ENCODE peak calls at places on chromosomes 7 and 10, in nine cellular contexts. E is HFFc6; T is ovary; L is choroid plexus epithelial cell; W is IMR-90; B is Peyer's patch; H is mucosa of descending colon; F is fibroblast of lung; X is CD4-positive, alpha-beta T cell. Q is an unnamed sample.

GRCh38 chr7:15618275-15618674 is 56.5 kb upstream of the AGMO start:
- DNase-seq in W (no peak), F (no peak), X (no peak), H (no peak), B (no peak), T (no peak), E (no peak), L (no peak), Q (no peak)

GRCh38 chr10:131971591-131971990 is 10.1 kb downstream of the BNIP3 start:
- DNase-seq in W (no peak), T (no peak), F (no peak), B (no peak), L (no peak), X (no peak), H (no peak), E (no peak), Q (no peak)

GRCh38 chr7:157564518-157565177 is 227.8 kb downstream of the DNAJB6 start:
- DNase-seq in L (peak), T (no peak), H (no peak), F (peak), W (peak), B (no peak), X (no peak), E (no peak), Q (no peak)

GRCh38 chr10:99389721-99390480 is 40.5 kb downstream of the GOT1 start:
- DNase-seq in T (no peak), F (no peak), H (no peak), B (no peak), W (no peak), X (no peak), E (no peak), L (no peak), Q (no peak)

GRCh38 chr10:132018446-132018845 is 36.7 kb upstream of the BNIP3 start:
- DNase-seq in X (no peak), H (no peak), W (no peak), B (no peak), T (no peak), F (no peak), E (no peak), L (no peak), Q (no peak)

GRCh38 chr10:104256335-104257080 is 1.8 kb downstream of the GSTO1 start:
- DNase-seq in E (no peak), F (peak), B (no peak), T (no peak), W (no peak), X (no peak), H (no peak), L (peak), Q (no peak)

GRCh38 chr10:45599021-45599603 is 73.5 kb downstream of the ZFAND4 start:
- DNase-seq in F (no peak), T (no peak), X (no peak), L (no peak), W (no peak), H (no peak), B (no peak), E (no peak), Q (no peak)

GRCh38 chr10:124324856-124325657 is 93.7 kb downstream of the OAT start:
- DNase-seq in F (no peak), L (no peak), H (no peak), B (no peak), T (no peak), W (no peak), X (no peak), E (no peak), Q (no peak)

GRCh38 chr7:33118383-33118782 is 9.2 kb upstream of the RP9 start:
- DNase-seq in W (no peak), L (no peak), F (no peak), T (no peak), E (no peak), H (no peak), B (no peak), X (no peak), Q (no peak)

GRCh38 chr7:7210475-7211237 is 28.3 kb downstream of the C1GALT1 start:
- DNase-seq in E (no peak), T (no peak), B (no peak), F (no peak), X (no peak), L (no peak), W (no peak), H (no peak), Q (no peak)

GRCh38 chr10:70693619-70694286 is 21.4 kb downstream of the ADAMTS14 start:
- DNase-seq in B (no peak), E (peak), L (peak), X (no peak), H (no peak), W (peak), T (no peak), F (peak), Q (no peak)

GRCh38 chr7:32658034-32658944 is 163.0 kb downstream of the AVL9 start:
- DNase-seq in B (no peak), F (no peak), X (no peak), E (peak), H (peak), W (peak), T (no peak), L (peak), Q (no peak)

GRCh38 chr10:130353928-130354327 is 217.7 kb downstream of the GLRX3 start:
- DNase-seq in E (no peak), F (no peak), T (no peak), L (no peak), B (no peak), W (no peak), X (no peak), H (no peak), Q (no peak)

GRCh38 chr7:135260930-135261721 is 27.5 kb downstream of the STRA8 start:
- DNase-seq in B (no peak), L (no peak), H (no peak), X (no peak), W (peak), E (no peak), F (no peak), T (no peak), Q (no peak)

GRCh38 chr7:5689716-5690115 is 91.7 kb downstream of the RNF216 start:
- DNase-seq in H (no peak), X (no peak), L (peak), E (no peak), T (no peak), B (no peak), F (no peak), W (no peak), Q (no peak)

GRCh38 chr7:123367508-123368122 is 166.8 kb downstream of the IQUB start:
- DNase-seq in B (no peak), L (peak), H (peak), E (no peak), T (no peak), X (no peak), F (peak), W (no peak), Q (peak)

GRCh38 chr10:58969578-58969977 is 206.9 kb upstream of the PHYHIPL start:
- DNase-seq in H (no peak), L (no peak), F (no peak), W (no peak), X (no peak), E (peak), B (no peak), T (no peak), Q (no peak)

GRCh38 chr10:31932838-31933237 is 4.2 kb upstream of the ARHGAP12 start:
- DNase-seq in W (no peak), F (no peak), X (no peak), H (no peak), B (no peak), E (no peak), L (peak), T (no peak), Q (no peak)

GRCh38 chr10:19683965-19684364 is 132.3 kb upstream of the PLXDC2 start:
- DNase-seq in L (peak), X (no peak), B (no peak), W (peak), H (no peak), F (peak), E (peak), T (no peak), Q (no peak)

GRCh38 chr7:5448378-5449042 is 24.9 kb upstream of the TNRC18 start:
- DNase-seq in E (no peak), W (no peak), X (no peak), F (no peak), H (no peak), T (peak), B (no peak), L (no peak), Q (no peak)

GRCh38 chr10:86285136-86285790 is 81.3 kb downstream of the GRID1 start:
- DNase-seq in X (no peak), F (no peak), E (no peak), T (no peak), H (no peak), L (no peak), B (peak), W (no peak), Q (no peak)

GRCh38 chr10:43427166-43427825 is 9.6 kb upstream of the ZNF487 start:
- DNase-seq in X (peak), W (no peak), E (no peak), T (no peak), F (no peak), B (no peak), L (no peak), H (no peak), Q (no peak)

GRCh38 chr10:14879055-14879800 is 562 bp downstream of the SUV39H2 start:
- DNase-seq in B (no peak), W (no peak), E (no peak), F (peak), X (no peak), T (no peak), H (peak), L (no peak), Q (no peak)

GRCh38 chr10:1412531-1413189 is 324.7 kb downstream of the ADARB2 start:
- DNase-seq in W (no peak), T (no peak), F (no peak), H (no peak), X (no peak), L (no peak), B (no peak), E (no peak), Q (no peak)

GRCh38 chr7:106287786-106288185 is 3.0 kb upstream of the NAMPT start:
- DNase-seq in H (peak), T (no peak), W (no peak), B (no peak), X (no peak), E (no peak), L (no peak), F (no peak), Q (no peak)

GRCh38 chr10:90675621-90676020 is 182.2 kb downstream of the HTR7 start:
- DNase-seq in L (peak), H (no peak), W (peak), X (no peak), B (no peak), E (peak), T (no peak), F (peak), Q (no peak)

GRCh38 chr7:91397612-91398011 is 133.4 kb downstream of the FZD1 start:
- DNase-seq in H (no peak), X (no peak), F (no peak), L (no peak), W (no peak), T (no peak), E (no peak), B (no peak), Q (no peak)

GRCh38 chr10:111933937-111934336 is 249.6 kb downstream of the GPAM start:
- DNase-seq in E (no peak), T (no peak), L (no peak), H (no peak), F (no peak), B (no peak), W (no peak), X (no peak), Q (no peak)

GRCh38 chr7:140317597-140317996 is 80.7 kb downstream of the SLC37A3 start:
- DNase-seq in F (no peak), L (no peak), X (no peak), B (no peak), E (no peak), H (no peak), T (no peak), W (no peak), Q (no peak)

DNA sequence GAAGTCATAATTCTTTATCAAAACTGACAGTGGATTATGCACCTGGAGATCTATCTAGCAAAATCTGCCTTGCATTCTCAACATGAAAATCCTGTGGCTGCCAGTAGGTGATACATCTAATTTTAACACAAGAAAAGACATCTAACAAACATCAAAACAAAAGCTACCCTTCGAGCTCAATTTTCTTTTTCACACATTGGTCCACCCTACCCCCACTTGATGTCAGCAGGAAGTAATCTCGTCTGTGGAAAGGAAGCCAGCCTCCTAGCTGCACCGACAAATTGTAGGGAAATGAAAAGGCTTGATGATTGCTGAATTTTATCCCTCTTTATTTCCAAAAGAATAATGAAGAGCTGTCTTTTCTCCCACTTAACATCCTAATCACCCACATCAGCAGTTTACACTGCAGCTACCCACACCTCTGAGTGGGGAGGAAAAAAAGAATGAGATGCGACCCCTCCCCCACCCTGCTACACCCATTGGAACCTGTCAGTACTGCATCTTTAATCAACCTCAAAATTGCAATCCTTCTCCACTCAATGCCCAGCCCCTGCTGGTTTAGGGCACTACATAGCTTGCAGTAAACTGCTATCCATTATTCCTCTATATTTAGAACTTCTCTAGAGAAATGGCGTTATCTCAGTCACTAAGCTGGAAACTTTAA is 10.6 kb upstream of the CPVL start:
- DNase-seq in L (no peak), X (no peak), T (no peak), W (no peak), F (no peak), B (no peak), H (no peak), E (no peak), Q (no peak)
- TF ChIP-seq CTCF in L (no peak), X (no peak), T (no peak), W (no peak), F (no peak), B (no peak), H (no peak), E (no peak), Q (no peak)

GRCh38 chr7:51314726-51315125 is 1.9 kb downstream of the COBL start:
- DNase-seq in W (no peak), E (no peak), B (no peak), F (no peak), L (no peak), T (no peak), H (no peak), X (no peak), Q (no peak)

GRCh38 chr7:51315393-51316261 is 982 bp downstream of the COBL start:
- DNase-seq in H (peak), T (no peak), E (no peak), L (peak), B (peak), W (no peak), X (no peak), F (no peak), Q (peak)

GRCh38 chr7:51317582-51317910 is 937 bp upstream of the COBL start:
- DNase-seq in F (no peak), X (no peak), L (no peak), E (no peak), H (no peak), T (no peak), W (no peak), B (no peak), Q (peak)

GRCh38 chr7:51316666-51317581 is at the start of gene COBL:
- DNase-seq in T (peak), L (no peak), H (peak), F (no peak), X (no peak), W (no peak), B (peak), E (no peak), Q (peak)

GRCh38 chr7:51316262-51316665 is 345 bp downstream of the COBL start:
- DNase-seq in T (no peak), H (peak), L (no peak), X (no peak), W (no peak), E (no peak), F (no peak), B (peak), Q (peak)
- TF ChIP-seq CTCF in T (no peak), H (peak), L (no peak), X (no peak), W (no peak), E (no peak), F (no peak), B (peak), Q (no peak)

GRCh38 chr7:104341545-104341944 is 13.1 kb downstream of the LHFPL3 start:
- DNase-seq in F (no peak), B (no peak), T (no peak), L (no peak), W (no peak), X (no peak), H (no peak), E (no peak), Q (peak)
- TF ChIP-seq CTCF in F (no peak), B (no peak), T (no peak), L (no peak), W (no peak), X (no peak), H (no peak), E (no peak), Q (peak)

DNA sequence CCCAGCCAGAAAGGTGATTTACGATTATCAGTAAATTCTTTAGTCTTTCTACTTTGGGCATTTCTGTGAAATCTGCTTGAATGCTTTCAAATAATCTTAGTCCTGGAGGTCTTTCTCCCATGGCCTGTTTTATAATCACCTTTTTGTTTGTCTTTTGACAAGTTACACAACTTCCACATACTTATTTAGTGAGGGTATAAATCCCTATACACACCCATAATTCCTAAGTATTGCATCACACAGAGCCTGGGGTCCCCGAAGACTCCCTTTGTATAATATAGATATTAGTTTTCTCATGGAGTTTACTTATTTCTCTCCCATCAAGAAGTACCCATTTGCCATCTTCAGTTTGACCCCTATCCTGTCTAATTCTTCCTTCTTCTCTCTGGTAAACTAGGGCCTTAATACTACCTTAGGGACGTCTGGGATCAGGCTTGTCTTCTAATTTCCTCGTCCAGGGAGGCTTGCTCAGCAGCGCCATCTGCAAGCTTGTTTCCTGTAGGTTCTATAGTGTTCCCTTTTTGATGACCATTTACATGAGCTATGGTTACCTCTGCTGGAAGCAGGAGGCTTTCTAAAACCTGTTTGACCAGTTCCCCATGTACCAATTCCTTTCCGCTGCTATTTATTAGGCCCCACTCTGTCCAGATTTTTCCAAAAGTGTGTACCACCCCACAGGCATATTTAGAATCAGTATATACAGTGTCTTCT is 8.1 kb downstream of the DNAH11 start:
- DNase-seq in L (no peak), W (no peak), B (no peak), X (no peak), F (no peak), H (no peak), E (no peak), T (no peak), Q (no peak)
- TF ChIP-seq CTCF in L (no peak), W (no peak), B (no peak), X (no peak), F (no peak), H (no peak), E (no peak), T (no peak), Q (peak)

Q was measured in GM13977.